ENCODE peak calls at places on chromosome X, in four cellular contexts. O, J, X and U are unnamed samples.
A peak's percentile ranks its signal among the peaks of the same experiment; 100 is the strongest.

GRCh38 chrX:125710403-125711062 is 390.9 kb downstream of the TEX13C start:
- DNase-seq in X (no peak), J (no peak), O (no peak), U (no peak)

GRCh38 chrX:150913511-150913910 is 15.0 kb upstream of the CD99L2 start:
- DNase-seq in X (no peak), O (no peak), J (no peak), U (no peak)

GRCh38 chrX:32966956-32967355 is 244.4 kb downstream of the DMD start:
- DNase-seq in O (no peak), X (no peak), J (no peak), U (no peak)

GRCh38 chrX:30248854-30249253 is 1.9 kb downstream of the MAGEB1 start:
- DNase-seq in X (no peak), O (no peak), J (no peak), U (no peak)

GRCh38 chrX:66200855-66201795 is 37.1 kb downstream of the HEPH start:
- DNase-seq in O (no peak), J (no peak), X (no peak), U (no peak)

GRCh38 chrX:6187256-6187655 is 41.4 kb downstream of the NLGN4X start:
- DNase-seq in O (no peak), J (no peak), X (no peak), U (no peak)

GRCh38 chrX:1481636-1482529 is 29.2 kb upstream of the ASMTL start:
- DNase-seq in J (peak; percentile 80), O (peak; percentile 43), X (no peak), U (peak; percentile 46)

GRCh38 chrX:33053001-33053400 is 158.3 kb downstream of the DMD start:
- DNase-seq in X (no peak), O (no peak), J (no peak), U (no peak)

GRCh38 chrX:41265615-41266014 is 68.3 kb upstream of the DDX3X start:
- DNase-seq in X (peak; percentile 55), J (peak; percentile 76), O (no peak), U (no peak)

GRCh38 chrX:111886678-111887077 is 10.7 kb downstream of the TRPC5OS start:
- DNase-seq in X (no peak), O (no peak), J (no peak), U (no peak)

GRCh38 chrX:77742788-77743476 is 43.1 kb downstream of the ATRX start:
- DNase-seq in J (peak; percentile 68), O (peak; percentile 38), X (no peak), U (peak; percentile 11)

GRCh38 chrX:120147537-120147936 is 10.9 kb upstream of the RHOXF2 start:
- DNase-seq in O (no peak), X (no peak), J (no peak), U (no peak)

GRCh38 chrX:133610056-133610455 is 194.8 kb upstream of the GPC4 start:
- DNase-seq in J (no peak), X (no peak), O (no peak), U (no peak)

GRCh38 chrX:17390325-17390992 is 15.5 kb downstream of the NHS start:
- DNase-seq in O (no peak), J (no peak), X (no peak), U (no peak)

GRCh38 chrX:84729809-84730208 is 227.6 kb upstream of the HDX start:
- DNase-seq in O (no peak), J (no peak), X (no peak), U (no peak)

GRCh38 chrX:114619874-114620273 is 36.0 kb downstream of the HTR2C start:
- DNase-seq in X (no peak), J (no peak), O (no peak), U (no peak)

GRCh38 chrX:149825424-149825823 is 43.7 kb downstream of the MAGEA9 start:
- DNase-seq in J (no peak), X (no peak), O (peak; percentile 16), U (peak; percentile 18)

GRCh38 chrX:7170903-7171302 is 22.9 kb upstream of the PUDP start:
- DNase-seq in X (no peak), J (no peak), O (no peak), U (no peak)

GRCh38 chrX:13703135-13703534 is 14.2 kb downstream of the RAB9A start:
- DNase-seq in X (no peak), O (no peak), J (no peak), U (no peak)

GRCh38 chrX:78652971-78653822 is 5.9 kb downstream of the RTL3 start:
- DNase-seq in X (no peak), O (no peak), J (no peak), U (no peak)

GRCh38 chrX:51332188-51332942 is at the start of gene NUDT10:
- DNase-seq in J (peak; percentile 70), O (peak; percentile 30), X (peak; percentile 70), U (peak; percentile 17)

GRCh38 chrX:119389854-119390501 is 9.2 kb upstream of the SLC25A43 start:
- DNase-seq in J (no peak), O (no peak), X (no peak), U (no peak)

GRCh38 chrX:149505671-149506070 is 565 bp upstream of the IDS start:
- DNase-seq in J (no peak), O (no peak), X (no peak), U (no peak)

GRCh38 chrX:131762802-131763234 is 218.9 kb downstream of the OR13H1 start:
- DNase-seq in X (peak; percentile 55), J (peak; percentile 83), O (no peak), U (no peak)

GRCh38 chrX:150730719-150731118 is 37.5 kb downstream of the MTMR1 start:
- DNase-seq in X (no peak), J (no peak), O (no peak), U (no peak)

GRCh38 chrX:15334561-15334960 is 762 bp downstream of the PIGA start:
- DNase-seq in J (no peak), O (no peak), X (no peak), U (no peak)

GRCh38 chrX:95640226-95640625 is 1044.4 kb upstream of the DIAPH2 start:
- DNase-seq in X (no peak), J (no peak), O (no peak), U (no peak)

GRCh38 chrX:100928660-100929613 is at the start of gene XKRX:
- DNase-seq in X (peak; percentile 18), O (peak; percentile 20), J (no peak), U (peak; percentile 28)

GRCh38 chrX:106392346-106392745 is 219.4 kb upstream of the RADX start:
- DNase-seq in J (no peak), O (no peak), X (no peak), U (no peak)

GRCh38 chrX:131792789-131793462 is 230.2 kb upstream of the STK26 start:
- DNase-seq in X (peak; percentile 89), O (no peak), J (peak; percentile 94), U (peak; percentile 61)

GRCh38 chrX:34300871-34301270 is 168.8 kb upstream of the FAM47A start:
- DNase-seq in X (no peak), J (no peak), O (no peak), U (peak; percentile 6)

GRCh38 chrX:116872931-116873330 is 410.2 kb upstream of the CT83 start:
- DNase-seq in J (no peak), X (no peak), O (no peak), U (no peak)

GRCh38 chrX:2484721-2485459 is 15.9 kb downstream of the DHRSX start:
- DNase-seq in X (peak; percentile 41), J (no peak), O (no peak), U (peak; percentile 26)

GRCh38 chrX:54074826-54075225 is 30.6 kb upstream of the PHF8 start:
- DNase-seq in X (no peak), O (no peak), J (no peak), U (no peak)

GRCh38 chrX:103405009-103405333 is 28.6 kb downstream of the BEX3 start:
- DNase-seq in X (no peak), J (no peak), O (no peak), U (no peak)
- H3K4me3 ChIP-seq in X (peak overlapping the region; percentile 42), J (peak overlapping the region; percentile 51), O (peak overlapping the region; percentile 63), U (peak overlapping the region; percentile 56)

GRCh38 chrX:75963774-75964173 is 178.7 kb upstream of the MAGEE2 start:
- DNase-seq in X (no peak), O (no peak), J (no peak), U (no peak)

DNA sequence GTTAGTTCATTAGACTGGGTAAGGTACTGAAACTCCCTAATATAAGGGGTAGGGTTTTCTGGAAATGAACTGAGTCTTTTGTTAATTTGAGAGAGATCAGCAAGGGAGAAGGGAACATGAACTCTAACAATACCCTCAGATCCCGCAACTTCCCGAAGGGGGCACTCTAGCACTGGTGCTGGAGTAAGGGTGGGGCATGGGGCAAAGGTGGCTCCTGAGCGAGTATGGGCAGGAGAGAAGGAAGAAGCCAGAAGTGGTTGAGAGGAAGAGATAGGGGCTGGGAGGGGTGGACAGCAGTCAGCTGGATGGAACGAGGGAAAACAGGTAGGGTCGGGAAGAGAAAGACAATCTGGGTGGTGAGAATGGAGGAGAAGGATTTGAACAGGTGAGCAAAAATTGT is 183.2 kb upstream of the MAGEE2 start:
- DNase-seq in J (no peak), X (no peak), O (no peak), U (no peak)
- TF ChIP-seq CTCF in J (no peak), X (no peak), O (no peak), U (no peak)

DNA sequence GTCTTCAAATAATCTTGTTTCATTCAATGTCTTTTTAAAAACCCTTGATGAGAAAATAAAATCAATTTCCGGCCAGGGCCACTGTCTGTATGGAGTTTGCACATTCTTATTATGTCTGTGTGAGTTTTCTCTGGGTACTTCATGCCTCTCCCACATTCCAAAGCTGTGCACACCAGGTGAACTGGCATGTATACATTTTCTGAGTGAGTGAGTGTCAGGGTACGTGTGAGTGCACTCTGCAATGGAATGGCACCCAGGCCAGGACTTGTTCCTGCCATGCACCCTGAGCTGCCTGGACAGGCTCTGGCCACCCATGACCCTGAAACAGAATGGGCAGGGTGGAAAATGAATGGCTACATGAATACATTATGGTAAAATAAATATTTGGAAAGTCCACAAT is 61.3 kb downstream of the UBE2NL start:
- DNase-seq in J (no peak), O (no peak), X (no peak), U (no peak)
- H3K9me3 ChIP-seq in J (no peaks in the 10 kb centered on the region), O (no peaks in the 10 kb centered on the region), X (no peaks in the 10 kb centered on the region), U (no peaks in the 10 kb centered on the region)

GRCh38 chrX:86148024-86148511 is at the start of gene DACH2:
- DNase-seq in J (peak; percentile 84), X (peak; percentile 77), O (peak; percentile 64), U (peak; percentile 55)

GRCh38 chrX:86146102-86146501 is 2.1 kb upstream of the DACH2 start:
- DNase-seq in J (no peak), O (no peak), X (no peak), U (no peak)

GRCh38 chrX:86149089-86149488 is 838 bp downstream of the DACH2 start:
- DNase-seq in X (no peak), J (no peak), O (no peak), U (no peak)

GRCh38 chrX:86154586-86154985 is 6.3 kb downstream of the DACH2 start:
- DNase-seq in X (no peak), J (no peak), O (no peak), U (no peak)

DNA sequence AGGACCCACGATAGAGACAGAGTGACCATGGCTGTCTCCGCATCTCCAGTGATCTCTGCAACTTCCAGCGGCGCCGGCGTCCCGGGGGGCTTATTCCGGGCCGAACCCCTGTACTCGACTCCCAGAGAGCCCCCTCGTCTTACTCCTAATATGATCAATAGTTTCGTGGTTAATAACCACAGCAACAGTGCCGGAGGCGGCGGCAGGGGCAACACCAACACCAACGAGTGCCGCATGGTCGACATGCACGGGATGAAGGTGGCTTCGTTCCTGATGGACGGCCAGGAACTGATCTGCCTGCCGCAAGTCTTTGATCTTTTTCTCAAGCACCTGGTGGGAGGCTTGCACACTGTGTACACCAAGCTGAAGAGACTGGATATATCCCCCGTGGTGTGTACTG is 343 bp downstream of the DACH2 start:
- DNase-seq in X (no peak), J (no peak), O (no peak), U (no peak)
- H3K4me3 ChIP-seq in X (peak overlapping the region; percentile 40), J (peak overlapping the region; percentile 45), O (peak overlapping the region; percentile 61), U (peak overlapping the region; percentile 33)

GRCh38 chrX:19593684-19594083 is 78.4 kb upstream of the MAP3K15 start:
- DNase-seq in O (no peak), J (no peak), X (no peak), U (peak; percentile 25)
- TF ChIP-seq CTCF in O (peak; percentile 61), J (no peak), X (peak; percentile 39), U (peak; percentile 19)